ENCODE peak calls at places on chromosome 2, in nine cellular contexts. One of them, this sample, is unnamed. For H3K4me1 and H3K9me3, the result is how much of the 10 kb centered on the place peaks cover.

GRCh38 chr2:53632714-53633113 is 134.9 kb upstream of the CHAC2 start:
- DNase-seq in H1: no peak
- DNase-seq in DND-41: no peak
- DNase-seq in A549: no peak
- DNase-seq in Peyer's patch: no peak
- DNase-seq in prostate gland: no peak
- DNase-seq in ovary: no peak
- DNase-seq in HCT116: no peak
- DNase-seq in mammary epithelial cell: peak
- DNase-seq in this sample: no peak

GRCh38 chr2:24818721-24819167 is 25.5 kb downstream of the CENPO start:
- DNase-seq in H1: peak
- DNase-seq in DND-41: peak
- DNase-seq in A549: no peak
- DNase-seq in Peyer's patch: no peak
- DNase-seq in prostate gland: peak
- DNase-seq in ovary: no peak
- DNase-seq in HCT116: no peak
- DNase-seq in mammary epithelial cell: no peak
- DNase-seq in this sample: peak

GRCh38 chr2:197675711-197676188 is 363 bp upstream of the RFTN2 start:
- DNase-seq in H1: no peak
- DNase-seq in DND-41: no peak
- DNase-seq in A549: no peak
- DNase-seq in Peyer's patch: no peak
- DNase-seq in prostate gland: no peak
- DNase-seq in ovary: peak
- DNase-seq in HCT116: no peak
- DNase-seq in mammary epithelial cell: no peak
- DNase-seq in this sample: no peak

GRCh38 chr2:26519396-26519991 is 41.6 kb upstream of the OTOF start:
- DNase-seq in H1: no peak
- DNase-seq in DND-41: peak
- DNase-seq in A549: no peak
- DNase-seq in Peyer's patch: no peak
- DNase-seq in prostate gland: no peak
- DNase-seq in ovary: no peak
- DNase-seq in HCT116: no peak
- DNase-seq in mammary epithelial cell: no peak
- DNase-seq in this sample: no peak

GRCh38 chr2:237695201-237695780 is 67.9 kb downstream of the LRRFIP1 start:
- DNase-seq in H1: no peak
- DNase-seq in DND-41: peak
- DNase-seq in A549: peak
- DNase-seq in Peyer's patch: peak
- DNase-seq in prostate gland: no peak
- DNase-seq in ovary: no peak
- DNase-seq in HCT116: peak
- DNase-seq in mammary epithelial cell: peak
- DNase-seq in this sample: no peak

GRCh38 chr2:236261452-236261851 is 2.8 kb downstream of the ASB18 start:
- DNase-seq in H1: no peak
- DNase-seq in DND-41: no peak
- DNase-seq in A549: no peak
- DNase-seq in Peyer's patch: no peak
- DNase-seq in prostate gland: no peak
- DNase-seq in ovary: no peak
- DNase-seq in HCT116: no peak
- DNase-seq in mammary epithelial cell: peak
- DNase-seq in this sample: no peak

GRCh38 chr2:241540766-241541561 is 17.6 kb upstream of the BOK start:
- DNase-seq in H1: peak
- DNase-seq in DND-41: no peak
- DNase-seq in A549: peak
- DNase-seq in Peyer's patch: peak
- DNase-seq in prostate gland: peak
- DNase-seq in ovary: peak
- DNase-seq in HCT116: peak
- DNase-seq in mammary epithelial cell: peak
- DNase-seq in this sample: peak

GRCh38 chr2:151243468-151243867 is 18.2 kb downstream of the RBM43 start:
- DNase-seq in H1: no peak
- DNase-seq in DND-41: no peak
- DNase-seq in A549: no peak
- DNase-seq in Peyer's patch: no peak
- DNase-seq in prostate gland: no peak
- DNase-seq in ovary: no peak
- DNase-seq in HCT116: no peak
- DNase-seq in mammary epithelial cell: no peak
- DNase-seq in this sample: no peak

GRCh38 chr2:47274054-47274779 is 119.1 kb upstream of the STPG4 start:
- DNase-seq in H1: no peak
- DNase-seq in DND-41: no peak
- DNase-seq in A549: no peak
- DNase-seq in Peyer's patch: no peak
- DNase-seq in prostate gland: no peak
- DNase-seq in ovary: no peak
- DNase-seq in HCT116: no peak
- DNase-seq in mammary epithelial cell: no peak
- DNase-seq in this sample: no peak

GRCh38 chr2:205748660-205749059 is 66.4 kb downstream of the NRP2 start:
- DNase-seq in H1: no peak
- DNase-seq in DND-41: no peak
- DNase-seq in A549: peak
- DNase-seq in Peyer's patch: no peak
- DNase-seq in prostate gland: no peak
- DNase-seq in ovary: no peak
- DNase-seq in HCT116: no peak
- DNase-seq in mammary epithelial cell: peak
- DNase-seq in this sample: no peak

GRCh38 chr2:190888449-190888848 is 7.8 kb downstream of the GLS start:
- DNase-seq in H1: no peak
- DNase-seq in DND-41: no peak
- DNase-seq in A549: no peak
- DNase-seq in Peyer's patch: no peak
- DNase-seq in prostate gland: no peak
- DNase-seq in ovary: no peak
- DNase-seq in HCT116: no peak
- DNase-seq in mammary epithelial cell: no peak
- DNase-seq in this sample: no peak
- H3K4me3 ChIP-seq in H1: no peak
- H3K4me3 ChIP-seq in DND-41: no peak
- H3K4me3 ChIP-seq in A549: peak
- H3K4me3 ChIP-seq in Peyer's patch: no peak
- H3K4me3 ChIP-seq in prostate gland: no peak
- H3K4me3 ChIP-seq in ovary: no peak
- H3K4me3 ChIP-seq in HCT116: no peak
- H3K4me3 ChIP-seq in mammary epithelial cell: no peak
- H3K4me3 ChIP-seq in this sample: no peak

GRCh38 chr2:234992624-234993349 is 41.0 kb downstream of the SH3BP4 start:
- DNase-seq in H1: no peak
- DNase-seq in DND-41: no peak
- DNase-seq in A549: no peak
- DNase-seq in Peyer's patch: no peak
- DNase-seq in prostate gland: no peak
- DNase-seq in ovary: no peak
- DNase-seq in HCT116: no peak
- DNase-seq in mammary epithelial cell: no peak
- DNase-seq in this sample: no peak

GRCh38 chr2:234991290-234991689 is 39.5 kb downstream of the SH3BP4 start:
- DNase-seq in H1: no peak
- DNase-seq in DND-41: no peak
- DNase-seq in A549: no peak
- DNase-seq in Peyer's patch: no peak
- DNase-seq in prostate gland: no peak
- DNase-seq in ovary: no peak
- DNase-seq in HCT116: no peak
- DNase-seq in mammary epithelial cell: no peak
- DNase-seq in this sample: no peak

GRCh38 chr2:234990300-234990699 is 38.5 kb downstream of the SH3BP4 start:
- DNase-seq in H1: no peak
- DNase-seq in DND-41: no peak
- DNase-seq in A549: no peak
- DNase-seq in Peyer's patch: no peak
- DNase-seq in prostate gland: no peak
- DNase-seq in ovary: no peak
- DNase-seq in HCT116: no peak
- DNase-seq in mammary epithelial cell: no peak
- DNase-seq in this sample: no peak

GRCh38 chr2:234992196-234992595 is 40.4 kb downstream of the SH3BP4 start:
- DNase-seq in H1: no peak
- DNase-seq in DND-41: no peak
- DNase-seq in A549: no peak
- DNase-seq in Peyer's patch: no peak
- DNase-seq in prostate gland: no peak
- DNase-seq in ovary: no peak
- DNase-seq in HCT116: no peak
- DNase-seq in mammary epithelial cell: no peak
- DNase-seq in this sample: no peak

DNA sequence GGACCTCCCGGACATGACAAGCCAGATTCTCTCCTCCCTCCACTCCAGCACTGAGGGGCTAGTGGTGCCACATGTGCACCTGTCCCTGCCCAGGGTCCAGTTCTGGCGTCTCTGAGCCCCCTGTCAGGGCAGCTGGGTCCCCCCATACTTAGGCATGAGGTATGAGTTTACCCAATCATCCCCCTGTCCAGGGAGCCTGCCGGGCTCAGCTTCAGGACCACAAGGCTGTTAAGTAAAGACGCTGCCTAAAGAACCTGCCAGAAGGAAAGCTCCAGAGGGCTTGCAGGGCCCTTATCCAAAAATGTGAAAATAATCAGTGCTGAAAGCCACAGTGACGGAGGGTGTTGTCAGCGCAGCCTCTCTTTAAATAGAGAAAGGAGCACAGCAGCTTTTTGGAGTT is 40.0 kb downstream of the SH3BP4 start:
- DNase-seq in H1: no peak
- DNase-seq in DND-41: no peak
- DNase-seq in A549: no peak
- DNase-seq in Peyer's patch: no peak
- DNase-seq in prostate gland: no peak
- DNase-seq in ovary: no peak
- DNase-seq in HCT116: no peak
- DNase-seq in mammary epithelial cell: no peak
- DNase-seq in this sample: no peak
- H3K4me1 ChIP-seq in H1: under half
- H3K4me1 ChIP-seq in DND-41: under half
- H3K4me1 ChIP-seq in A549: under half
- H3K4me1 ChIP-seq in Peyer's patch: under half
- H3K4me1 ChIP-seq in prostate gland: under half
- H3K4me1 ChIP-seq in ovary: under half
- H3K4me1 ChIP-seq in HCT116: under half
- H3K4me1 ChIP-seq in mammary epithelial cell: under half
- H3K4me1 ChIP-seq in this sample: under half

GRCh38 chr2:136916131-136916530 is 150.8 kb downstream of the THSD7B start:
- DNase-seq in H1: no peak
- DNase-seq in DND-41: no peak
- DNase-seq in A549: no peak
- DNase-seq in Peyer's patch: no peak
- DNase-seq in prostate gland: no peak
- DNase-seq in ovary: no peak
- DNase-seq in HCT116: no peak
- DNase-seq in mammary epithelial cell: no peak
- DNase-seq in this sample: no peak
- H3K9me3 ChIP-seq in H1: under half
- H3K9me3 ChIP-seq in DND-41: under half
- H3K9me3 ChIP-seq in A549: under half
- H3K9me3 ChIP-seq in Peyer's patch: under half
- H3K9me3 ChIP-seq in prostate gland: under half
- H3K9me3 ChIP-seq in ovary: under half
- H3K9me3 ChIP-seq in HCT116: under half
- H3K9me3 ChIP-seq in mammary epithelial cell: under half
- H3K9me3 ChIP-seq in this sample: under half

GRCh38 chr2:66426250-66427064 is 8.5 kb upstream of the MEIS1 start:
- DNase-seq in H1: peak
- DNase-seq in DND-41: no peak
- DNase-seq in A549: no peak
- DNase-seq in Peyer's patch: no peak
- DNase-seq in prostate gland: no peak
- DNase-seq in ovary: no peak
- DNase-seq in HCT116: no peak
- DNase-seq in mammary epithelial cell: no peak
- DNase-seq in this sample: no peak
- H3K4me3 ChIP-seq in H1: peak
- H3K4me3 ChIP-seq in DND-41: no peak
- H3K4me3 ChIP-seq in A549: peak
- H3K4me3 ChIP-seq in Peyer's patch: peak
- H3K4me3 ChIP-seq in prostate gland: peak
- H3K4me3 ChIP-seq in ovary: peak
- H3K4me3 ChIP-seq in HCT116: no peak
- H3K4me3 ChIP-seq in mammary epithelial cell: no peak
- H3K4me3 ChIP-seq in this sample: no peak

DNA sequence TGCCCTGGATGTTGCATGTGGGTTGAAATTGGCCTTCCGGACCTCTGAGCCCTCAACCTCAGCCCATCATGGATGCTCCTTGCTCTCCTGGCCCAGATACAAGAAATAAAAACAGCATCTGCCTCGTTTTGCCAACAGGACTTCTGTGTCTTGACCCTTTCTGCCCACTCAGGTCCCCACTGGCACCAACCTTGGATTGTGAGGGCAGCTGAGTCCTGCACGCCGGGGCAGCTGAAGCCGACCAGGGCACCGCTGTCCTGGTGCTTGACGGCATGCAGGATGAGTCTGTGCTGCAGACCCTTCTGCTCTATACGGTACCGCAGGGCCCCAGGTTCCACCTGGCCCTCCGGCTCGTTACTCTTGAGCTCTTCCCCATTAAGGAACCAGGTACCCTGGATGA is 4.7 kb downstream of the OBSL1 start:
- DNase-seq in H1: no peak
- DNase-seq in DND-41: no peak
- DNase-seq in A549: no peak
- DNase-seq in Peyer's patch: no peak
- DNase-seq in prostate gland: no peak
- DNase-seq in ovary: no peak
- DNase-seq in HCT116: no peak
- DNase-seq in mammary epithelial cell: no peak
- DNase-seq in this sample: no peak
- H3K4me1 ChIP-seq in H1: under half
- H3K4me1 ChIP-seq in DND-41: under half
- H3K4me1 ChIP-seq in A549: under half
- H3K4me1 ChIP-seq in Peyer's patch: under half
- H3K4me1 ChIP-seq in prostate gland: under half
- H3K4me1 ChIP-seq in ovary: under half
- H3K4me1 ChIP-seq in HCT116: under half
- H3K4me1 ChIP-seq in mammary epithelial cell: under half
- H3K4me1 ChIP-seq in this sample: under half

This sample was measured in BE2C.